ENCODE peak calls at places on chromosomes 7 and 10, in seven cellular contexts. D, W, R, O, T, F and E are unnamed samples.
A peak's percentile ranks its signal among the peaks of the same experiment; 100 is the strongest.

GRCh38 chr7:29808075-29808786 is 1.9 kb downstream of the WIPF3 start:
- DNase-seq in D (no peak), W (no peak), R (no peak), O (no peak), T (no peak), F (no peak), E (no peak)

GRCh38 chr10:62818426-62819011 is 2.4 kb upstream of the EGR2 start:
- DNase-seq in D (no peak), W (peak; percentile 76), R (no peak), O (no peak), T (peak; percentile 61), F (peak; percentile 33), E (no peak)

GRCh38 chr7:37920619-37921339 is at the start of gene EPDR1:
- DNase-seq in D (peak; percentile 75), W (peak; percentile 85), R (peak; percentile 42), O (peak; percentile 18), T (peak; percentile 79), F (peak; percentile 73), E (peak; percentile 43)

GRCh38 chr7:87223666-87224065 is 4.1 kb upstream of the TMEM243 start:
- DNase-seq in D (no peak), W (no peak), R (no peak), O (no peak), T (no peak), F (no peak), E (no peak)

GRCh38 chr10:9848278-9848677 is 1169.4 kb upstream of the CELF2 start:
- DNase-seq in D (no peak), W (no peak), R (no peak), O (no peak), T (no peak), F (no peak), E (no peak)

GRCh38 chr10:131431541-131431940 is 120.0 kb upstream of the TCERG1L start:
- DNase-seq in D (no peak), W (peak; percentile 12), R (no peak), O (no peak), T (no peak), F (no peak), E (no peak)

GRCh38 chr7:2169923-2170575 is 62.7 kb downstream of the MAD1L1 start:
- DNase-seq in D (no peak), W (no peak), R (no peak), O (peak; percentile 34), T (no peak), F (no peak), E (no peak)

GRCh38 chr7:46524350-46524749 is 603.3 kb upstream of the IGFBP3 start:
- DNase-seq in D (no peak), W (no peak), R (no peak), O (no peak), T (no peak), F (no peak), E (no peak)

GRCh38 chr10:60955957-60956425 is 12.0 kb upstream of the RHOBTB1 start:
- DNase-seq in D (no peak), W (no peak), R (peak; percentile 49), O (peak; percentile 20), T (no peak), F (no peak), E (no peak)

GRCh38 chr10:63206997-63207952 is 74.1 kb downstream of the NRBF2 start:
- DNase-seq in D (no peak), W (peak; percentile 18), R (peak; percentile 91), O (no peak), T (no peak), F (no peak), E (no peak)

GRCh38 chr7:125316451-125316850 is 386.8 kb upstream of the POT1 start:
- DNase-seq in D (no peak), W (no peak), R (peak; percentile 0), O (peak; percentile 33), T (no peak), F (no peak), E (no peak)

GRCh38 chr7:95921543-95921942 is 149.2 kb downstream of the DYNC1I1 start:
- DNase-seq in D (no peak), W (no peak), R (no peak), O (no peak), T (no peak), F (no peak), E (no peak)

GRCh38 chr10:13690281-13690825 is 103.6 kb downstream of the PRPF18 start:
- DNase-seq in D (no peak), W (no peak), R (no peak), O (peak; percentile 58), T (no peak), F (no peak), E (no peak)

GRCh38 chr10:90293629-90294028 is 564.2 kb downstream of the HTR7 start:
- DNase-seq in D (no peak), W (no peak), R (no peak), O (no peak), T (no peak), F (no peak), E (no peak)

GRCh38 chr7:66681491-66682349 is 53.0 kb downstream of the KCTD7 start:
- DNase-seq in D (peak; percentile 99), W (peak; percentile 97), R (peak; percentile 96), O (peak; percentile 96), T (peak; percentile 98), F (peak; percentile 97), E (peak; percentile 97)

GRCh38 chr7:93629291-93629801 is 54.8 kb upstream of the CALCR start:
- DNase-seq in D (no peak), W (no peak), R (no peak), O (no peak), T (no peak), F (no peak), E (no peak)

GRCh38 chr7:604038-604883 is 84.6 kb upstream of the PDGFA start:
- DNase-seq in D (peak; percentile 98), W (peak; percentile 58), R (peak; percentile 96), O (peak; percentile 8), T (peak; percentile 90), F (peak; percentile 80), E (peak; percentile 78)

GRCh38 chr7:55794527-55794926 is 68.0 kb downstream of the SEPTIN14 start:
- DNase-seq in D (no peak), W (no peak), R (no peak), O (peak; percentile 76), T (no peak), F (no peak), E (no peak)

GRCh38 chr10:114920459-114920858 is 17.5 kb upstream of the TRUB1 start:
- DNase-seq in D (no peak), W (no peak), R (no peak), O (no peak), T (no peak), F (no peak), E (no peak)

GRCh38 chr10:11886851-11887250 is 63.7 kb downstream of the PROSER2 start:
- DNase-seq in D (no peak), W (peak; percentile 83), R (no peak), O (peak; percentile 66), T (no peak), F (no peak), E (no peak)

GRCh38 chr7:150983893-150984368 is 5.8 kb upstream of the KCNH2 start:
- DNase-seq in D (no peak), W (no peak), R (peak; percentile 41), O (no peak), T (no peak), F (peak; percentile 3), E (no peak)

GRCh38 chr7:26696161-26696560 is 168.2 kb downstream of the SKAP2 start:
- DNase-seq in D (no peak), W (no peak), R (no peak), O (no peak), T (no peak), F (no peak), E (no peak)

GRCh38 chr7:151282111-151282510 is 33.6 kb upstream of the SMARCD3 start:
- DNase-seq in D (no peak), W (no peak), R (no peak), O (no peak), T (no peak), F (no peak), E (no peak)

GRCh38 chr7:90173127-90173844 is 19.0 kb downstream of the STEAP1 start:
- DNase-seq in D (no peak), W (no peak), R (no peak), O (no peak), T (no peak), F (no peak), E (no peak)

GRCh38 chr7:73831656-73832579 is 1.1 kb downstream of the CLDN4 start:
- DNase-seq in D (no peak), W (peak; percentile 98), R (no peak), O (peak; percentile 95), T (peak; percentile 82), F (no peak), E (no peak)

GRCh38 chr10:77888356-77888703 is 38.2 kb downstream of the DLG5 start:
- DNase-seq in D (no peak), W (no peak), R (peak; percentile 30), O (no peak), T (no peak), F (no peak), E (no peak)

GRCh38 chr7:52897708-52898107 is 137.7 kb upstream of the POM121L12 start:
- DNase-seq in D (peak; percentile 69), W (peak; percentile 24), R (no peak), O (no peak), T (no peak), F (no peak), E (no peak)
- H3K9me3 ChIP-seq in D (no peaks in the 10 kb centered on the region), W (no peaks in the 10 kb centered on the region), R (no peaks in the 10 kb centered on the region), O (no peaks in the 10 kb centered on the region), T (no peaks in the 10 kb centered on the region), F (no peaks in the 10 kb centered on the region), E (no peaks in the 10 kb centered on the region)

GRCh38 chr10:85548038-85548437 is 818.6 kb downstream of the GRID1 start:
- DNase-seq in D (no peak), W (peak; percentile 53), R (peak; percentile 4), O (peak; percentile 24), T (no peak), F (no peak), E (peak; percentile 14)
- TF ChIP-seq CTCF in D (peak; percentile 27), W (peak; percentile 72), R (no peak), O (peak; percentile 64), T (peak; percentile 11), F (peak; percentile 31), E (peak; percentile 53)

GRCh38 chr10:82986216-82986615 is 1111.2 kb downstream of the NRG3 start:
- DNase-seq in D (no peak), W (no peak), R (no peak), O (no peak), T (no peak), F (no peak), E (no peak)

GRCh38 chr10:82982110-82982608 is 1107.2 kb downstream of the NRG3 start:
- DNase-seq in D (no peak), W (no peak), R (peak; percentile 88), O (no peak), T (no peak), F (no peak), E (no peak)

GRCh38 chr10:82980321-82980720 is 1105.3 kb downstream of the NRG3 start:
- DNase-seq in D (no peak), W (no peak), R (no peak), O (no peak), T (no peak), F (no peak), E (no peak)

GRCh38 chr10:82981137-82981723 is 1106.2 kb downstream of the NRG3 start:
- DNase-seq in D (no peak), W (no peak), R (peak; percentile 29), O (no peak), T (no peak), F (no peak), E (no peak)
- H3K9me3 ChIP-seq in D (no peaks in the 10 kb centered on the region), W (no peaks in the 10 kb centered on the region), R (no peaks in the 10 kb centered on the region), O (no peaks in the 10 kb centered on the region), T (no peaks in the 10 kb centered on the region), F (no peaks in the 10 kb centered on the region), E (no peaks in the 10 kb centered on the region)

GRCh38 chr7:27774717-27775328 is 34.9 kb downstream of the TAX1BP1 start:
- DNase-seq in D (no peak), W (no peak), R (peak; percentile 70), O (no peak), T (no peak), F (no peak), E (no peak)
- TF ChIP-seq CTCF in D (peak; percentile 70), W (no peak), R (peak; percentile 77), O (peak; percentile 88), T (peak; percentile 33), F (peak; percentile 55), E (peak; percentile 64)

GRCh38 chr7:127715272-127715671 is 63.3 kb downstream of the SND1 start:
- DNase-seq in D (no peak), W (no peak), R (no peak), O (no peak), T (no peak), F (no peak), E (no peak)
- H3K9me3 ChIP-seq in D (no peaks in the 10 kb centered on the region), W (no peaks in the 10 kb centered on the region), R (no peaks in the 10 kb centered on the region), O (peaks cover 8% of the 10 kb centered on the region), T (peaks cover 6% of the 10 kb centered on the region), F (no peaks in the 10 kb centered on the region), E (peaks cover 13% of the 10 kb centered on the region)